ENCODE peak calls at places on chromosomes 16 and 17, in eight cellular contexts. One of them, this sample, is unnamed.

GRCh38 chr17:16129441-16129840 is 85.9 kb downstream of the NCOR1 start:
- DNase-seq in tibial nerve: no peak
- DNase-seq in fibroblast of lung: no peak
- DNase-seq in psoas muscle: no peak
- DNase-seq in neuronal stem cell: no peak
- DNase-seq in thyroid gland: no peak
- DNase-seq in A549: no peak
- DNase-seq in GM23338: no peak
- DNase-seq in this sample: no peak

GRCh38 chr16:12511308-12511707 is 292.4 kb downstream of the CPPED1 start:
- DNase-seq in tibial nerve: no peak
- DNase-seq in fibroblast of lung: no peak
- DNase-seq in psoas muscle: no peak
- DNase-seq in neuronal stem cell: no peak
- DNase-seq in thyroid gland: no peak
- DNase-seq in A549: no peak
- DNase-seq in GM23338: no peak
- DNase-seq in this sample: no peak

GRCh38 chr16:25066747-25067631 is 44.6 kb upstream of the LCMT1 start:
- DNase-seq in tibial nerve: peak; percentile 75
- DNase-seq in fibroblast of lung: peak; percentile 76
- DNase-seq in psoas muscle: peak; percentile 89
- DNase-seq in neuronal stem cell: peak; percentile 80
- DNase-seq in thyroid gland: peak; percentile 80
- DNase-seq in A549: peak; percentile 85
- DNase-seq in GM23338: peak; percentile 88
- DNase-seq in this sample: peak; percentile 90

GRCh38 chr16:9657659-9658058 is 524.6 kb downstream of the GRIN2A start:
- DNase-seq in tibial nerve: no peak
- DNase-seq in fibroblast of lung: no peak
- DNase-seq in psoas muscle: no peak
- DNase-seq in neuronal stem cell: no peak
- DNase-seq in thyroid gland: peak; percentile 3
- DNase-seq in A549: no peak
- DNase-seq in GM23338: no peak
- DNase-seq in this sample: no peak

GRCh38 chr17:35345926-35346771 is 27.3 kb downstream of the SLFN11 start:
- DNase-seq in tibial nerve: peak; percentile 31
- DNase-seq in fibroblast of lung: peak; percentile 33
- DNase-seq in psoas muscle: peak; percentile 73
- DNase-seq in neuronal stem cell: peak; percentile 15
- DNase-seq in thyroid gland: peak; percentile 47
- DNase-seq in A549: no peak
- DNase-seq in GM23338: peak; percentile 72
- DNase-seq in this sample: peak; percentile 83

GRCh38 chr17:34820166-34820920 is 140.9 kb downstream of the CCT6B start:
- DNase-seq in tibial nerve: no peak
- DNase-seq in fibroblast of lung: no peak
- DNase-seq in psoas muscle: no peak
- DNase-seq in neuronal stem cell: no peak
- DNase-seq in thyroid gland: no peak
- DNase-seq in A549: no peak
- DNase-seq in GM23338: peak; percentile 20
- DNase-seq in this sample: no peak

GRCh38 chr17:27526603-27527002 is 70.4 kb downstream of the KSR1 start:
- DNase-seq in tibial nerve: no peak
- DNase-seq in fibroblast of lung: peak; percentile 61
- DNase-seq in psoas muscle: peak; percentile 39
- DNase-seq in neuronal stem cell: no peak
- DNase-seq in thyroid gland: peak; percentile 79
- DNase-seq in A549: no peak
- DNase-seq in GM23338: peak; percentile 69
- DNase-seq in this sample: no peak

GRCh38 chr16:85711982-85712587 is 23.3 kb upstream of the GINS2 start:
- DNase-seq in tibial nerve: no peak
- DNase-seq in fibroblast of lung: no peak
- DNase-seq in psoas muscle: no peak
- DNase-seq in neuronal stem cell: no peak
- DNase-seq in thyroid gland: no peak
- DNase-seq in A549: no peak
- DNase-seq in GM23338: no peak
- DNase-seq in this sample: no peak

GRCh38 chr17:17402558-17402957 is 74.2 kb upstream of the MED9 start:
- DNase-seq in tibial nerve: no peak
- DNase-seq in fibroblast of lung: peak; percentile 34
- DNase-seq in psoas muscle: no peak
- DNase-seq in neuronal stem cell: no peak
- DNase-seq in thyroid gland: no peak
- DNase-seq in A549: no peak
- DNase-seq in GM23338: no peak
- DNase-seq in this sample: no peak

GRCh38 chr17:55086635-55087058 is 118.1 kb downstream of the STXBP4 start:
- DNase-seq in tibial nerve: no peak
- DNase-seq in fibroblast of lung: peak; percentile 86
- DNase-seq in psoas muscle: no peak
- DNase-seq in neuronal stem cell: no peak
- DNase-seq in thyroid gland: no peak
- DNase-seq in A549: no peak
- DNase-seq in GM23338: no peak
- DNase-seq in this sample: no peak

GRCh38 chr17:16923097-16923903 is 48.6 kb downstream of the TNFRSF13B start:
- DNase-seq in tibial nerve: peak; percentile 6
- DNase-seq in fibroblast of lung: no peak
- DNase-seq in psoas muscle: no peak
- DNase-seq in neuronal stem cell: no peak
- DNase-seq in thyroid gland: no peak
- DNase-seq in A549: no peak
- DNase-seq in GM23338: no peak
- DNase-seq in this sample: peak; percentile 58

GRCh38 chr16:50282010-50282538 is 15.7 kb downstream of the ADCY7 start:
- DNase-seq in tibial nerve: no peak
- DNase-seq in fibroblast of lung: peak; percentile 74
- DNase-seq in psoas muscle: peak; percentile 68
- DNase-seq in neuronal stem cell: no peak
- DNase-seq in thyroid gland: peak; percentile 30
- DNase-seq in A549: no peak
- DNase-seq in GM23338: no peak
- DNase-seq in this sample: peak; percentile 93

GRCh38 chr17:6524520-6524919 is 31.8 kb downstream of the PITPNM3 start:
- DNase-seq in tibial nerve: no peak
- DNase-seq in fibroblast of lung: peak; percentile 40
- DNase-seq in psoas muscle: no peak
- DNase-seq in neuronal stem cell: no peak
- DNase-seq in thyroid gland: no peak
- DNase-seq in A549: peak; percentile 55
- DNase-seq in GM23338: no peak
- DNase-seq in this sample: no peak

GRCh38 chr16:89268987-89269735 is 51.7 kb downstream of the ZNF778 start:
- DNase-seq in tibial nerve: no peak
- DNase-seq in fibroblast of lung: peak; percentile 31
- DNase-seq in psoas muscle: peak; percentile 53
- DNase-seq in neuronal stem cell: no peak
- DNase-seq in thyroid gland: no peak
- DNase-seq in A549: no peak
- DNase-seq in GM23338: no peak
- DNase-seq in this sample: no peak

DNA sequence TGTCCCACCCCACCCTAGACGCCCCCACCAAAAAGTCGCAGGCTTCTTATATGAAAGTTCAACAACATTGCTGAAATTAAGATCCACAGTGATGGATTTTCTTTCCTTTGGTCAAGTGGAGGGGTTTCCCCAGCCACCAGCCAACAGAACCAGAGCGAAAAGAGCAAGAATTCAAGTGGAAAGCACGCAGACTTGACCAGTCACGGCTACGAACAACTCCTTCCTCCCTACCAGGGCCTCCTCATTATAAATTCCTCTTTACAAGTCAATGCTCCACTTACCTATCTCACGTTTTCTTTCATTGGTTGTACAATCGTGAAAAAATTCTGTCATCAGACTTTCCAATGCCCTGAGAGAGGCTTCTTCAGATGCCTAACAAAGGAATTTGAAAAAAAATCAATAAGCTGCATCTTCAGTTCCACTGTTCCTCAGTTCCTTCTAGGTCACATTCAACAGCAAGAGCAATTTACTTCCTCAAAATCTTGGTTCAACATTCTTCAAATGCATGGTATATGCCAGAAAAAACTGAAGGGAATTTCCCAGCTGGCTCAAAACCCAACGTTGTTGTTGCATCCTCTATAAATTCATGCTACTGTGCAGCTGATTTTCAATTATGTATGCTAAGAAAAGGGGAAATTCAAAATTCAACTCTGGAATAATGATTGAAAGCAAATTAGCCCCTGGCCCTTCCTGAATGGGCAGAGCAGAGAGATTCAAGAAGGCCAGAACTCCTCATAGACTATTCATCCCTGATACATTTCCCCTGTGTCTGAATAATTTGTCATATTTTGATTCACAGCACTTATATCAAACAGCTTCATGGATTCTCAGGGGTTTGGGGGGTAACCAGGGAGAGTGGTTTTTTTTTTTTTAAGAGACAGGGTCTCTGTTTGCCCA is 30.9 kb downstream of the XPO6 start:
- DNase-seq in tibial nerve: no peak
- DNase-seq in fibroblast of lung: peak; percentile 56
- DNase-seq in psoas muscle: no peak
- DNase-seq in neuronal stem cell: no peak
- DNase-seq in thyroid gland: peak; percentile 63
- DNase-seq in A549: no peak
- DNase-seq in GM23338: no peak
- DNase-seq in this sample: no peak
- H3K27ac ChIP-seq in tibial nerve: no peak overlapping the region
- H3K27ac ChIP-seq in fibroblast of lung: peak overlapping the region; percentile 49
- H3K27ac ChIP-seq in psoas muscle: no peak overlapping the region
- H3K27ac ChIP-seq in neuronal stem cell: no peak overlapping the region
- H3K27ac ChIP-seq in thyroid gland: peak overlapping the region; percentile 81
- H3K27ac ChIP-seq in A549: peak overlapping the region; percentile 11
- H3K27ac ChIP-seq in GM23338: peak overlapping the region; percentile 33
- H3K27ac ChIP-seq in this sample: no peak overlapping the region

DNA sequence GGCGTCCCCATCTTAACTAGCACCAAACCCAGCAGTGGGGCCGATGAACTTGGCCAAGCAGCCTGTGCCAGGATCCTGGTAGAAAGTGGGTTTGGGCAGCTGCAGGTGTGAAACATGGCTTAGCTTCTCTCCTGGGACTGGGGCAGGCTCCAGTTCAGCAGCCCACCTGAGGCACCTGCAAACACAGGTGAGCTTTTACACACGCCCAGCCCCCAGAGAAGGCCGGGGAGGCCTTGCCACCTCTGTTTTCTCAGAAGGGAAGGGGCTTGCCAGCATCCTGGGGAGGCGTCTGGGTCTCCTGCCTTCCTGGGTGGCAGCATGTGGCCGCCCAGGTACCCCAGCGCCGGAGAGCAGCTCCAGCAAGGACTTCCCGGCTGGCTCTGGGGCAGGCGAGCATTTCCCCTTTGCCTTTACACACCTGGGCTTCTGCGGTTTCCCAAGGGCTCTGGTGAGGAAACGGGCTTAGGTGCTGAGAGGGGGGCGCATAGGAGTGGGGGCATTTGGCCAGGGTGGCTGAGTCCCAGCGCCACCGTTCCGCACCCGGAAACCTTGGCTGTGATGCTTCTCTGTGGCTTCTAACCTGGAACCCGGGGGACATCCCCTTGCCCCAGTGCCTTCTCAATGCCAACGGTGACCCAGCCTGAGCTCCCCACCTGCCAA is 81.6 kb upstream of the CBX4 start:
- DNase-seq in tibial nerve: no peak
- DNase-seq in fibroblast of lung: no peak
- DNase-seq in psoas muscle: peak; percentile 8
- DNase-seq in neuronal stem cell: no peak
- DNase-seq in thyroid gland: no peak
- DNase-seq in A549: no peak
- DNase-seq in GM23338: no peak
- DNase-seq in this sample: no peak
- H3K4me3 ChIP-seq in tibial nerve: no peak overlapping the region
- H3K4me3 ChIP-seq in fibroblast of lung: no peak overlapping the region
- H3K4me3 ChIP-seq in psoas muscle: no peak overlapping the region
- H3K4me3 ChIP-seq in neuronal stem cell: no peak overlapping the region
- H3K4me3 ChIP-seq in thyroid gland: no peak overlapping the region
- H3K4me3 ChIP-seq in A549: no peak overlapping the region
- H3K4me3 ChIP-seq in GM23338: no peak overlapping the region
- H3K4me3 ChIP-seq in this sample: no peak overlapping the region

GRCh38 chr17:43024407-43025289 is at the start of gene RND2:
- DNase-seq in tibial nerve: peak; percentile 78
- DNase-seq in fibroblast of lung: peak; percentile 93
- DNase-seq in psoas muscle: peak; percentile 86
- DNase-seq in neuronal stem cell: peak; percentile 97
- DNase-seq in thyroid gland: peak; percentile 92
- DNase-seq in A549: peak; percentile 99
- DNase-seq in GM23338: peak; percentile 98
- DNase-seq in this sample: peak; percentile 96
- H3K27ac ChIP-seq in tibial nerve: peak within 1 kb of the TSS; percentile 92
- H3K27ac ChIP-seq in fibroblast of lung: peak within 1 kb of the TSS; percentile 43
- H3K27ac ChIP-seq in psoas muscle: no peak within 1 kb of the TSS
- H3K27ac ChIP-seq in neuronal stem cell: peak within 1 kb of the TSS; percentile 96
- H3K27ac ChIP-seq in thyroid gland: peak within 1 kb of the TSS; percentile 52
- H3K27ac ChIP-seq in A549: peak within 1 kb of the TSS; percentile 78
- H3K27ac ChIP-seq in GM23338: peak within 1 kb of the TSS; percentile 95
- H3K27ac ChIP-seq in this sample: peak within 1 kb of the TSS; percentile 61

GRCh38 chr17:40260528-40260927 is 27.2 kb upstream of the CDC6 start:
- DNase-seq in tibial nerve: no peak
- DNase-seq in fibroblast of lung: peak; percentile 23
- DNase-seq in psoas muscle: no peak
- DNase-seq in neuronal stem cell: no peak
- DNase-seq in thyroid gland: peak; percentile 25
- DNase-seq in A549: no peak
- DNase-seq in GM23338: no peak
- DNase-seq in this sample: no peak

GRCh38 chr17:40265337-40265736 is 22.3 kb upstream of the CDC6 start:
- DNase-seq in tibial nerve: no peak
- DNase-seq in fibroblast of lung: no peak
- DNase-seq in psoas muscle: no peak
- DNase-seq in neuronal stem cell: no peak
- DNase-seq in thyroid gland: no peak
- DNase-seq in A549: no peak
- DNase-seq in GM23338: no peak
- DNase-seq in this sample: no peak

GRCh38 chr17:40264458-40265185 is 23.1 kb upstream of the CDC6 start:
- DNase-seq in tibial nerve: no peak
- DNase-seq in fibroblast of lung: no peak
- DNase-seq in psoas muscle: no peak
- DNase-seq in neuronal stem cell: no peak
- DNase-seq in thyroid gland: no peak
- DNase-seq in A549: no peak
- DNase-seq in GM23338: no peak
- DNase-seq in this sample: no peak

GRCh38 chr17:40253565-40253964 is 34.1 kb upstream of the CDC6 start:
- DNase-seq in tibial nerve: no peak
- DNase-seq in fibroblast of lung: no peak
- DNase-seq in psoas muscle: no peak
- DNase-seq in neuronal stem cell: no peak
- DNase-seq in thyroid gland: no peak
- DNase-seq in A549: no peak
- DNase-seq in GM23338: no peak
- DNase-seq in this sample: no peak

DNA sequence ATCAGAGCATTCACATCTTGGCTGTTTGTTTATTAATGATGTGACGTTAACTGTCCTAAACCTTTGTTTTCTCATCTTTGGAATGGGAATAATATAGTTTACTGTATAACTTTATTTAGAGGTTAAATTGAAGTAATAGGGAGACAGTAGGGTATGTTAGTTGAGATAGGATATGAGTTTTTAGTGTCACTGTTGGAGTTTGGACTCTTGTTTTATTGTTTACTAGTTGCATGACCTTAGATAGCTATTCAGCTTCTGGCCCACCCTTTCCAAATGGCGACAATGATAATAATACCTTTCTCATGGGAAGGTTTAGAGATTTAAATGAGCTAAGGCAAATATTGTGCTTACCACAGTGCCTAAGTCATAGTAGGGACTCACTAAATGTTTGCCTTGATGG is 28.2 kb upstream of the CDC6 start:
- DNase-seq in tibial nerve: no peak
- DNase-seq in fibroblast of lung: no peak
- DNase-seq in psoas muscle: no peak
- DNase-seq in neuronal stem cell: no peak
- DNase-seq in thyroid gland: no peak
- DNase-seq in A549: no peak
- DNase-seq in GM23338: no peak
- DNase-seq in this sample: no peak
- H3K4me3 ChIP-seq in tibial nerve: no peak overlapping the region
- H3K4me3 ChIP-seq in fibroblast of lung: no peak overlapping the region
- H3K4me3 ChIP-seq in psoas muscle: no peak overlapping the region
- H3K4me3 ChIP-seq in neuronal stem cell: no peak overlapping the region
- H3K4me3 ChIP-seq in thyroid gland: no peak overlapping the region
- H3K4me3 ChIP-seq in A549: no peak overlapping the region
- H3K4me3 ChIP-seq in GM23338: no peak overlapping the region
- H3K4me3 ChIP-seq in this sample: no peak overlapping the region

This sample was measured in aorta.